ENCODE peak calls at places on chromosomes 11 and 22, in ten cellular contexts. C is naive thymus-derived CD4-positive, alpha-beta T cell; J is effector CD4-positive, alpha-beta T cell; N is activated T-cell treated with anti-CD3 and anti-CD28 coated beads for 1 hour; A is activated CD8-positive, alpha-beta memory T cell treated with anti-CD3 and anti-CD28 coated beads, Interleukin-2, amount 50 U/mL, for 4 hours; U is NCI-H2171; P is IMR-90; L is type B pancreatic cell; S is COR-L47; H is CD4-positive, alpha-beta T cell. K is an unnamed sample.

GRCh38 chr11:94536386-94536785 is 7.3 kb upstream of the FUT4 start:
- DNase-seq in C (no peak), J (no peak), N (no peak), A (no peak), U (no peak), P (no peak), L (no peak), S (no peak), H (no peak), K (no peak)

GRCh38 chr22:47623056-47623739 is 860.7 kb downstream of the TBC1D22A start:
- DNase-seq in C (no peak), J (no peak), N (no peak), A (no peak), U (no peak), P (no peak), L (peak), S (no peak), H (no peak), K (no peak)

GRCh38 chr11:72736452-72737069 is 15.6 kb downstream of the ARAP1 start:
- DNase-seq in C (peak), J (peak), N (peak), A (peak), U (no peak), P (peak), L (no peak), S (no peak), H (peak), K (peak)

GRCh38 chr22:50727678-50728522 is 10.1 kb upstream of the ACR start:
- DNase-seq in C (no peak), J (no peak), N (no peak), A (no peak), U (no peak), P (no peak), L (no peak), S (no peak), H (no peak), K (no peak)

GRCh38 chr11:102886999-102887398 is 12.2 kb upstream of the MMP12 start:
- DNase-seq in C (no peak), J (no peak), N (no peak), A (no peak), U (no peak), P (no peak), L (no peak), S (peak), H (no peak), K (no peak)

GRCh38 chr11:28673687-28674431 is 565.7 kb downstream of the METTL15 start:
- DNase-seq in C (no peak), J (no peak), N (no peak), A (no peak), U (no peak), P (peak), L (no peak), S (no peak), H (no peak), K (no peak)

GRCh38 chr11:58928082-58928574 is 11.2 kb upstream of the GLYATL1 start:
- DNase-seq in C (no peak), J (no peak), N (no peak), A (no peak), U (no peak), P (peak), L (no peak), S (no peak), H (no peak), K (no peak)

GRCh38 chr11:95641506-95641905 is 148.1 kb downstream of the FAM76B start:
- DNase-seq in C (peak), J (no peak), N (no peak), A (no peak), U (no peak), P (no peak), L (no peak), S (no peak), H (no peak), K (peak)

GRCh38 chr11:31818874-31819331 is 7.8 kb upstream of the PAX6 start:
- DNase-seq in C (no peak), J (no peak), N (no peak), A (no peak), U (no peak), P (no peak), L (no peak), S (no peak), H (no peak), K (no peak)

GRCh38 chr11:70472240-70472639 is 73.9 kb downstream of the CTTN start:
- DNase-seq in C (no peak), J (no peak), N (no peak), A (no peak), U (no peak), P (no peak), L (no peak), S (no peak), H (no peak), K (no peak)

GRCh38 chr11:34732831-34733230 is 111.9 kb downstream of the EHF start:
- DNase-seq in C (no peak), J (no peak), N (no peak), A (no peak), U (no peak), P (no peak), L (no peak), S (peak), H (no peak), K (no peak)

GRCh38 chr22:38201371-38201717 is 450 bp upstream of the MAFF start:
- DNase-seq in C (no peak), J (no peak), N (no peak), A (no peak), U (no peak), P (no peak), L (no peak), S (no peak), H (no peak), K (no peak)

GRCh38 chr11:18322818-18323570 is 627 bp downstream of the GTF2H1 start:
- DNase-seq in C (no peak), J (no peak), N (no peak), A (no peak), U (no peak), P (no peak), L (no peak), S (no peak), H (no peak), K (no peak)

GRCh38 chr22:39240841-39241631 is 3.7 kb downstream of the PDGFB start:
- DNase-seq in C (no peak), J (no peak), N (no peak), A (peak), U (no peak), P (no peak), L (no peak), S (no peak), H (peak), K (peak)